ENCODE peak calls at places on chromosomes 13 and 19, in eight cellular contexts. One of them, this sample, is unnamed.

GRCh38 chr13:97367016-97367415 is 67.0 kb upstream of the RAP2A start:
- DNase-seq in SHP77: no peak
- DNase-seq in activated naive CD4-positive, alpha-beta T cell: no peak
- DNase-seq in adrenal gland: no peak
- DNase-seq in heart left ventricle: no peak
- DNase-seq in frontal cortex: no peak
- DNase-seq in mammary epithelial cell: no peak
- DNase-seq in T-helper 9 cell: no peak
- DNase-seq in this sample: peak

GRCh38 chr19:51803965-51804364 is 9.0 kb downstream of the FPR3 start:
- DNase-seq in activated naive CD4-positive, alpha-beta T cell: no peak
- DNase-seq in frontal cortex: no peak
- DNase-seq in mammary epithelial cell: no peak
- DNase-seq in adrenal gland: no peak
- DNase-seq in SHP77: no peak
- DNase-seq in heart left ventricle: no peak
- DNase-seq in T-helper 9 cell: no peak
- DNase-seq in this sample: no peak

GRCh38 chr19:24065865-24066604 is 21.0 kb upstream of the ZNF254 start:
- DNase-seq in activated naive CD4-positive, alpha-beta T cell: no peak
- DNase-seq in T-helper 9 cell: no peak
- DNase-seq in frontal cortex: no peak
- DNase-seq in mammary epithelial cell: no peak
- DNase-seq in heart left ventricle: no peak
- DNase-seq in adrenal gland: no peak
- DNase-seq in SHP77: no peak
- DNase-seq in this sample: no peak

GRCh38 chr13:59422646-59423045 is 741.1 kb downstream of the DIAPH3 start:
- DNase-seq in adrenal gland: no peak
- DNase-seq in mammary epithelial cell: no peak
- DNase-seq in SHP77: no peak
- DNase-seq in T-helper 9 cell: no peak
- DNase-seq in activated naive CD4-positive, alpha-beta T cell: no peak
- DNase-seq in heart left ventricle: no peak
- DNase-seq in frontal cortex: no peak
- DNase-seq in this sample: no peak

GRCh38 chr13:106847049-106847448 is 279.1 kb upstream of the ARGLU1 start:
- DNase-seq in T-helper 9 cell: no peak
- DNase-seq in mammary epithelial cell: peak
- DNase-seq in heart left ventricle: no peak
- DNase-seq in activated naive CD4-positive, alpha-beta T cell: no peak
- DNase-seq in frontal cortex: no peak
- DNase-seq in adrenal gland: no peak
- DNase-seq in SHP77: no peak
- DNase-seq in this sample: peak

GRCh38 chr13:79614519-79614918 is 133.6 kb downstream of the NDFIP2 start:
- DNase-seq in mammary epithelial cell: peak
- DNase-seq in heart left ventricle: no peak
- DNase-seq in T-helper 9 cell: no peak
- DNase-seq in frontal cortex: no peak
- DNase-seq in activated naive CD4-positive, alpha-beta T cell: no peak
- DNase-seq in adrenal gland: no peak
- DNase-seq in SHP77: no peak
- DNase-seq in this sample: no peak

GRCh38 chr13:40187324-40187795 is 479.1 kb downstream of the FOXO1 start:
- DNase-seq in T-helper 9 cell: peak
- DNase-seq in activated naive CD4-positive, alpha-beta T cell: peak
- DNase-seq in adrenal gland: no peak
- DNase-seq in SHP77: no peak
- DNase-seq in heart left ventricle: no peak
- DNase-seq in mammary epithelial cell: no peak
- DNase-seq in frontal cortex: no peak
- DNase-seq in this sample: no peak

GRCh38 chr19:4431808-4432674 is 25.6 kb downstream of the UBXN6 start:
- DNase-seq in activated naive CD4-positive, alpha-beta T cell: no peak
- DNase-seq in mammary epithelial cell: no peak
- DNase-seq in adrenal gland: no peak
- DNase-seq in heart left ventricle: peak
- DNase-seq in SHP77: no peak
- DNase-seq in T-helper 9 cell: no peak
- DNase-seq in frontal cortex: no peak
- DNase-seq in this sample: no peak

GRCh38 chr19:33752018-33752790 is 44.5 kb upstream of the KCTD15 start:
- DNase-seq in mammary epithelial cell: no peak
- DNase-seq in T-helper 9 cell: no peak
- DNase-seq in frontal cortex: no peak
- DNase-seq in heart left ventricle: no peak
- DNase-seq in adrenal gland: no peak
- DNase-seq in SHP77: no peak
- DNase-seq in activated naive CD4-positive, alpha-beta T cell: no peak
- DNase-seq in this sample: no peak

GRCh38 chr13:23348270-23349126 is 85.0 kb downstream of the SACS start:
- DNase-seq in mammary epithelial cell: no peak
- DNase-seq in activated naive CD4-positive, alpha-beta T cell: no peak
- DNase-seq in T-helper 9 cell: no peak
- DNase-seq in frontal cortex: no peak
- DNase-seq in adrenal gland: no peak
- DNase-seq in heart left ventricle: no peak
- DNase-seq in SHP77: no peak
- DNase-seq in this sample: no peak

GRCh38 chr19:44745386-44745831 is 3.1 kb upstream of the BCL3 start:
- DNase-seq in frontal cortex: no peak
- DNase-seq in heart left ventricle: peak
- DNase-seq in SHP77: peak
- DNase-seq in adrenal gland: peak
- DNase-seq in activated naive CD4-positive, alpha-beta T cell: no peak
- DNase-seq in T-helper 9 cell: no peak
- DNase-seq in mammary epithelial cell: peak
- DNase-seq in this sample: peak

GRCh38 chr13:99796175-99796819 is 175.3 kb downstream of the ZIC5 start:
- DNase-seq in T-helper 9 cell: no peak
- DNase-seq in mammary epithelial cell: peak
- DNase-seq in adrenal gland: no peak
- DNase-seq in activated naive CD4-positive, alpha-beta T cell: no peak
- DNase-seq in frontal cortex: no peak
- DNase-seq in SHP77: no peak
- DNase-seq in heart left ventricle: no peak
- DNase-seq in this sample: no peak

GRCh38 chr13:94143624-94144350 is 335.7 kb downstream of the DCT start:
- DNase-seq in SHP77: no peak
- DNase-seq in mammary epithelial cell: no peak
- DNase-seq in frontal cortex: no peak
- DNase-seq in heart left ventricle: no peak
- DNase-seq in activated naive CD4-positive, alpha-beta T cell: no peak
- DNase-seq in adrenal gland: no peak
- DNase-seq in T-helper 9 cell: no peak
- DNase-seq in this sample: no peak

GRCh38 chr13:67223742-67224141 is 6.4 kb downstream of the PCDH9 start:
- DNase-seq in heart left ventricle: no peak
- DNase-seq in mammary epithelial cell: no peak
- DNase-seq in adrenal gland: no peak
- DNase-seq in SHP77: no peak
- DNase-seq in frontal cortex: no peak
- DNase-seq in activated naive CD4-positive, alpha-beta T cell: no peak
- DNase-seq in T-helper 9 cell: no peak
- DNase-seq in this sample: peak

GRCh38 chr13:33111414-33112110 is 95.3 kb downstream of the KL start:
- DNase-seq in adrenal gland: no peak
- DNase-seq in T-helper 9 cell: no peak
- DNase-seq in activated naive CD4-positive, alpha-beta T cell: no peak
- DNase-seq in heart left ventricle: no peak
- DNase-seq in mammary epithelial cell: no peak
- DNase-seq in SHP77: no peak
- DNase-seq in frontal cortex: no peak
- DNase-seq in this sample: peak

GRCh38 chr19:35696835-35697234 is 7.5 kb upstream of the ZBTB32 start:
- DNase-seq in frontal cortex: no peak
- DNase-seq in mammary epithelial cell: peak
- DNase-seq in activated naive CD4-positive, alpha-beta T cell: no peak
- DNase-seq in T-helper 9 cell: no peak
- DNase-seq in heart left ventricle: no peak
- DNase-seq in SHP77: no peak
- DNase-seq in adrenal gland: no peak
- DNase-seq in this sample: peak

GRCh38 chr13:80029170-80029569 is 311.8 kb downstream of the SPRY2 start:
- DNase-seq in activated naive CD4-positive, alpha-beta T cell: no peak
- DNase-seq in SHP77: peak
- DNase-seq in adrenal gland: no peak
- DNase-seq in frontal cortex: no peak
- DNase-seq in T-helper 9 cell: no peak
- DNase-seq in mammary epithelial cell: no peak
- DNase-seq in heart left ventricle: no peak
- DNase-seq in this sample: no peak

GRCh38 chr19:10872551-10873107 is 1.3 kb downstream of the CARM1 start:
- DNase-seq in frontal cortex: no peak
- DNase-seq in adrenal gland: no peak
- DNase-seq in heart left ventricle: no peak
- DNase-seq in T-helper 9 cell: no peak
- DNase-seq in activated naive CD4-positive, alpha-beta T cell: no peak
- DNase-seq in mammary epithelial cell: no peak
- DNase-seq in SHP77: no peak
- DNase-seq in this sample: no peak

GRCh38 chr13:113586661-113587479 is 2.3 kb downstream of the TFDP1 start:
- DNase-seq in T-helper 9 cell: no peak
- DNase-seq in heart left ventricle: peak
- DNase-seq in adrenal gland: peak
- DNase-seq in mammary epithelial cell: no peak
- DNase-seq in activated naive CD4-positive, alpha-beta T cell: no peak
- DNase-seq in SHP77: no peak
- DNase-seq in frontal cortex: no peak
- DNase-seq in this sample: no peak

GRCh38 chr19:10832659-10833296 is 3.2 kb downstream of the TMED1 start:
- DNase-seq in frontal cortex: no peak
- DNase-seq in heart left ventricle: no peak
- DNase-seq in activated naive CD4-positive, alpha-beta T cell: no peak
- DNase-seq in SHP77: no peak
- DNase-seq in adrenal gland: no peak
- DNase-seq in T-helper 9 cell: no peak
- DNase-seq in mammary epithelial cell: no peak
- DNase-seq in this sample: no peak

GRCh38 chr13:33262997-33263396 is 22.6 kb downstream of the STARD13 start:
- DNase-seq in frontal cortex: no peak
- DNase-seq in T-helper 9 cell: no peak
- DNase-seq in adrenal gland: no peak
- DNase-seq in heart left ventricle: no peak
- DNase-seq in SHP77: no peak
- DNase-seq in mammary epithelial cell: no peak
- DNase-seq in activated naive CD4-positive, alpha-beta T cell: no peak
- DNase-seq in this sample: peak

GRCh38 chr19:12791345-12792047 is at the start of gene JUNB:
- DNase-seq in mammary epithelial cell: peak
- DNase-seq in T-helper 9 cell: peak
- DNase-seq in adrenal gland: peak
- DNase-seq in frontal cortex: peak
- DNase-seq in heart left ventricle: peak
- DNase-seq in activated naive CD4-positive, alpha-beta T cell: peak
- DNase-seq in SHP77: peak
- DNase-seq in this sample: peak

GRCh38 chr13:100887729-100888151 is 213.1 kb upstream of the TMTC4 start:
- DNase-seq in adrenal gland: peak
- DNase-seq in T-helper 9 cell: no peak
- DNase-seq in heart left ventricle: no peak
- DNase-seq in mammary epithelial cell: no peak
- DNase-seq in frontal cortex: no peak
- DNase-seq in SHP77: no peak
- DNase-seq in activated naive CD4-positive, alpha-beta T cell: no peak
- DNase-seq in this sample: no peak

GRCh38 chr13:62598708-62599107 is 1183.1 kb upstream of the PCDH20 start:
- DNase-seq in activated naive CD4-positive, alpha-beta T cell: no peak
- DNase-seq in adrenal gland: no peak
- DNase-seq in mammary epithelial cell: no peak
- DNase-seq in frontal cortex: no peak
- DNase-seq in SHP77: no peak
- DNase-seq in heart left ventricle: no peak
- DNase-seq in T-helper 9 cell: no peak
- DNase-seq in this sample: no peak

GRCh38 chr13:53160211-53160610 is 131.6 kb downstream of the OLFM4 start:
- DNase-seq in T-helper 9 cell: no peak
- DNase-seq in SHP77: no peak
- DNase-seq in mammary epithelial cell: no peak
- DNase-seq in heart left ventricle: no peak
- DNase-seq in frontal cortex: no peak
- DNase-seq in activated naive CD4-positive, alpha-beta T cell: no peak
- DNase-seq in adrenal gland: no peak
- DNase-seq in this sample: no peak

GRCh38 chr19:48274173-48274572 is 4.3 kb downstream of the ZNF114 start:
- DNase-seq in mammary epithelial cell: no peak
- DNase-seq in activated naive CD4-positive, alpha-beta T cell: no peak
- DNase-seq in heart left ventricle: no peak
- DNase-seq in SHP77: no peak
- DNase-seq in T-helper 9 cell: no peak
- DNase-seq in frontal cortex: no peak
- DNase-seq in adrenal gland: no peak
- DNase-seq in this sample: no peak

GRCh38 chr19:51111606-51112005 is 3.4 kb upstream of the CTU1 start:
- DNase-seq in mammary epithelial cell: no peak
- DNase-seq in adrenal gland: no peak
- DNase-seq in activated naive CD4-positive, alpha-beta T cell: no peak
- DNase-seq in SHP77: no peak
- DNase-seq in heart left ventricle: no peak
- DNase-seq in frontal cortex: no peak
- DNase-seq in T-helper 9 cell: no peak
- DNase-seq in this sample: peak

GRCh38 chr13:113653264-113654174 is 4.5 kb downstream of the ATP4B start:
- DNase-seq in adrenal gland: no peak
- DNase-seq in heart left ventricle: no peak
- DNase-seq in mammary epithelial cell: no peak
- DNase-seq in SHP77: peak
- DNase-seq in activated naive CD4-positive, alpha-beta T cell: no peak
- DNase-seq in frontal cortex: no peak
- DNase-seq in T-helper 9 cell: no peak
- DNase-seq in this sample: no peak

GRCh38 chr19:44617481-44617880 is 4.1 kb downstream of the IGSF23 start:
- DNase-seq in activated naive CD4-positive, alpha-beta T cell: no peak
- DNase-seq in SHP77: no peak
- DNase-seq in heart left ventricle: no peak
- DNase-seq in frontal cortex: no peak
- DNase-seq in mammary epithelial cell: no peak
- DNase-seq in adrenal gland: no peak
- DNase-seq in T-helper 9 cell: no peak
- DNase-seq in this sample: no peak

GRCh38 chr13:98507060-98507797 is 69.7 kb downstream of the STK24 start:
- DNase-seq in adrenal gland: peak
- DNase-seq in frontal cortex: no peak
- DNase-seq in activated naive CD4-positive, alpha-beta T cell: no peak
- DNase-seq in T-helper 9 cell: no peak
- DNase-seq in mammary epithelial cell: no peak
- DNase-seq in heart left ventricle: peak
- DNase-seq in SHP77: peak
- DNase-seq in this sample: peak

GRCh38 chr13:20624213-20624612 is 57.3 kb downstream of the IFT88 start:
- DNase-seq in SHP77: no peak
- DNase-seq in adrenal gland: no peak
- DNase-seq in mammary epithelial cell: no peak
- DNase-seq in frontal cortex: no peak
- DNase-seq in activated naive CD4-positive, alpha-beta T cell: no peak
- DNase-seq in heart left ventricle: no peak
- DNase-seq in T-helper 9 cell: no peak
- DNase-seq in this sample: no peak

GRCh38 chr19:45079063-45079910 is at the start of gene GEMIN7:
- DNase-seq in heart left ventricle: peak
- DNase-seq in mammary epithelial cell: peak
- DNase-seq in SHP77: peak
- DNase-seq in T-helper 9 cell: peak
- DNase-seq in adrenal gland: peak
- DNase-seq in frontal cortex: peak
- DNase-seq in activated naive CD4-positive, alpha-beta T cell: peak
- DNase-seq in this sample: peak

GRCh38 chr13:99655351-99656091 is 154.2 kb downstream of the TM9SF2 start:
- DNase-seq in activated naive CD4-positive, alpha-beta T cell: no peak
- DNase-seq in mammary epithelial cell: peak
- DNase-seq in heart left ventricle: no peak
- DNase-seq in SHP77: no peak
- DNase-seq in adrenal gland: no peak
- DNase-seq in T-helper 9 cell: no peak
- DNase-seq in frontal cortex: no peak
- DNase-seq in this sample: peak

GRCh38 chr19:41998246-41999020 is 4.4 kb upstream of the ATP1A3 start:
- DNase-seq in SHP77: peak
- DNase-seq in heart left ventricle: no peak
- DNase-seq in mammary epithelial cell: no peak
- DNase-seq in frontal cortex: no peak
- DNase-seq in T-helper 9 cell: peak
- DNase-seq in adrenal gland: no peak
- DNase-seq in activated naive CD4-positive, alpha-beta T cell: no peak
- DNase-seq in this sample: peak

This sample was measured in SW480.